ENCODE peak calls at places on chromosomes 16 and 17, in seven cellular contexts. K, D, B, S, H, E and Y are unnamed samples.

GRCh38 chr17:48348352-48348751 is 81.7 kb downstream of the SKAP1 start:
- DNase-seq in K (no peak), D (no peak), B (no peak), S (no peak), H (no peak), E (no peak), Y (no peak)

GRCh38 chr16:1441391-1441829 is 2.9 kb downstream of the CCDC154 start:
- DNase-seq in K (no peak), D (no peak), B (no peak), S (no peak), H (no peak), E (no peak), Y (no peak)

GRCh38 chr16:63512910-63513309 is 1476.7 kb upstream of the CDH8 start:
- DNase-seq in K (no peak), D (no peak), B (no peak), S (no peak), H (no peak), E (no peak), Y (no peak)

GRCh38 chr16:64964126-64964540 is 157.7 kb downstream of the CDH11 start:
- DNase-seq in K (no peak), D (no peak), B (no peak), S (peak), H (no peak), E (no peak), Y (no peak)

GRCh38 chr17:78925662-78926555 is 722 bp upstream of the TIMP2 start:
- DNase-seq in K (no peak), D (no peak), B (no peak), S (peak), H (no peak), E (peak), Y (peak)

GRCh38 chr17:34098712-34099111 is 156.4 kb upstream of the CCL2 start:
- DNase-seq in K (no peak), D (no peak), B (no peak), S (no peak), H (no peak), E (no peak), Y (no peak)

GRCh38 chr17:43825567-43825966 is 7.4 kb downstream of the MPP3 start:
- DNase-seq in K (no peak), D (no peak), B (no peak), S (no peak), H (no peak), E (peak), Y (no peak)

GRCh38 chr17:72525225-72525988 is 404.6 kb downstream of the SOX9 start:
- DNase-seq in K (no peak), D (no peak), B (no peak), S (no peak), H (no peak), E (no peak), Y (no peak)

GRCh38 chr17:49404371-49404770 is 10.3 kb downstream of the PHB1 start:
- DNase-seq in K (no peak), D (no peak), B (no peak), S (no peak), H (no peak), E (no peak), Y (peak)

GRCh38 chr17:17445925-17446665 is 30.7 kb upstream of the MED9 start:
- DNase-seq in K (no peak), D (no peak), B (no peak), S (peak), H (no peak), E (no peak), Y (no peak)
- H3K27ac ChIP-seq in K (no peak), D (peak), B (no peak), S (no peak), H (no peak), E (no peak), Y (no peak)

GRCh38 chr17:8679136-8679535 is 48.6 kb upstream of the MYH10 start:
- DNase-seq in K (no peak), D (no peak), B (no peak), S (no peak), H (no peak), E (no peak), Y (no peak)
- H3K27ac ChIP-seq in K (no peak), D (no peak), B (no peak), S (no peak), H (no peak), E (no peak), Y (no peak)

GRCh38 chr17:50843150-50843905 is 7.9 kb downstream of the WFIKKN2 start:
- DNase-seq in K (no peak), D (no peak), B (no peak), S (no peak), H (no peak), E (no peak), Y (no peak)

GRCh38 chr17:50842506-50843149 is 7.2 kb downstream of the WFIKKN2 start:
- DNase-seq in K (no peak), D (no peak), B (no peak), S (no peak), H (no peak), E (no peak), Y (no peak)

GRCh38 chr17:50841277-50841948 is 6.0 kb downstream of the WFIKKN2 start:
- DNase-seq in K (no peak), D (no peak), B (no peak), S (no peak), H (no peak), E (no peak), Y (no peak)

GRCh38 chr17:50840311-50840851 is 5.0 kb downstream of the WFIKKN2 start:
- DNase-seq in K (no peak), D (peak), B (no peak), S (no peak), H (no peak), E (no peak), Y (no peak)

GRCh38 chr17:50841949-50842354 is 6.6 kb downstream of the WFIKKN2 start:
- DNase-seq in K (peak), D (peak), B (peak), S (peak), H (peak), E (peak), Y (peak)
- H3K27ac ChIP-seq in K (no peak), D (no peak), B (no peak), S (no peak), H (no peak), E (no peak), Y (no peak)

GRCh38 chr16:4611337-4612023 is 3.2 kb downstream of the UBALD1 start:
- DNase-seq in K (no peak), D (peak), B (no peak), S (no peak), H (peak), E (no peak), Y (no peak)
- H3K27ac ChIP-seq in K (no peak), D (no peak), B (no peak), S (no peak), H (peak), E (no peak), Y (no peak)

GRCh38 chr16:21996923-21997692 is 3.8 kb downstream of the PDZD9 start:
- DNase-seq in K (no peak), D (no peak), B (no peak), S (no peak), H (no peak), E (no peak), Y (no peak)
- H3K27ac ChIP-seq in K (no peak), D (no peak), B (no peak), S (no peak), H (no peak), E (peak), Y (no peak)

GRCh38 chr17:17048106-17048505 is 5.8 kb downstream of the MPRIP start:
- DNase-seq in K (no peak), D (no peak), B (no peak), S (no peak), H (no peak), E (no peak), Y (no peak)
- H3K27ac ChIP-seq in K (no peak), D (no peak), B (no peak), S (no peak), H (no peak), E (peak), Y (no peak)

GRCh38 chr16:23709536-23709935 is 3.5 kb downstream of the ERN2 start:
- DNase-seq in K (no peak), D (no peak), B (no peak), S (no peak), H (no peak), E (no peak), Y (no peak)
- H3K27ac ChIP-seq in K (no peak), D (no peak), B (no peak), S (no peak), H (no peak), E (no peak), Y (no peak)

DNA sequence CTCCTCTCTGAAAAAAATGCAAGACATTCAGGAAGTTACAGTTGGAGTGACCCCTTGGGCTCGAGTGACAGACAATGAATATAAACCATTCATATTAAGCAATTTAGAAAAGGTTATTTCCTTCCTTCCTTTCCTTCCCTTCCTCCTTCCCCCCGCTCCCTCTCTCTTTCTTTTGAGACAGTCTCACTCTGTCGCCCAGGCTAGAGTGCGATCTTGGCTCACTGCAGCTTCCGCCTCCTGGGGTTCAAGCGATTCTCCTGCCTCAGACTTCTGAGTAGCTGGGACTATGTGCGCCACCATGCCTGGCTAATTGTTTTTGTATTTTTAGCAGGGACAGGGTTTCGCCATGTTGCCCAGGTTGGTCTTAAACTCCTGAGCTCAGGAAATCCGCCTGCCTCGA is 13.2 kb downstream of the PSMD12 start:
- DNase-seq in K (no peak), D (no peak), B (no peak), S (no peak), H (no peak), E (no peak), Y (no peak)
- H3K27ac ChIP-seq in K (no peak), D (no peak), B (no peak), S (no peak), H (no peak), E (no peak), Y (no peak)

DNA sequence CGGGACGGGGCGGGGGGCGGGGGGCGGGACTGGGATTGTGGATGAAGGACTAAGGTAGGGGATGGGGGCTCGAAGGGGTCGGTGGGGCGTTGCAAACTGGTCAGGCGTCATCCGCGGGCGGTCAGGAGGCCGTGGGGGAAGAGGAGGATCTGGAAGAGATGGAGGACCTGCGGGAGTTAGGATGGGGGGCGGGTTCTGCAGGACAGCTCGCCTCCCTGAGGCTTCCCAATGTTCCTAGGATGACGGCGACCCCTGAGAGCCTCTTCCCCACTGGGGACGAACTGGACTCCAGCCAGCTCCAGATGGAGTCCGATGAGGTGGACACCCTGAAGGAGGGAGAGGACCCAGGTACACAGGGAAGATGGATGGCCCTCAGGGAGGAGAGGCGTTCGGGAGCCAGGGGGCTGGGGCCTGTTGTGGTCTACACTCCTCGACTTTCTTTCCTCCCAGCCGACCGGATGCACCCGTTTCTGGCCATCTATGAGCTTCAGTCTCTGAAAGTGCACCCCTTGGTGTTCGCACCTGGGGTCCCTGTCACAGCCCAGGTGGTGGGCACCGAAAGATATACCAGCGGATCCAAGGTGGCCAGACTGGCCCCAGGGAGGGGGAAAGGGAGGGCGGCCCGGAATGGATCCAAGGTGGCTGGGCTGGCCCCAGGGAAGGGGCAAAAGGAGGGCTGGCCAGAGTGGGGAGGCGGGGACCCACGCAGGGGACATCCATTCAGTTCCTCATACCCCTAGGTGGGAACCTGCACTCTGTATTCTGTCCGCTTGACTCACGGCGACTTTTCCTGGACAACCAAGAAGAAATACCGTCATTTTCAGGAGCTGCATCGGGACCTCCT is 804 bp downstream of the PLD2 start:
- DNase-seq in K (no peak), D (peak), B (no peak), S (no peak), H (no peak), E (no peak), Y (no peak)
- H3K27ac ChIP-seq in K (peak), D (peak), B (no peak), S (no peak), H (no peak), E (peak), Y (no peak)